ENCODE peak calls at places on chromosomes 7 and 10, in four cellular contexts. One of them, this sample, is unnamed.
A peak's percentile ranks its signal among the peaks of the same experiment; 100 is the strongest.

GRCh38 chr10:35306852-35307251 is 29.5 kb upstream of the CCNY start:
- DNase-seq in heart right ventricle: no peak
- DNase-seq in sigmoid colon: no peak
- DNase-seq in HCT116: no peak
- DNase-seq in this sample: peak; percentile 76

GRCh38 chr7:142539901-142540300 is 209.4 kb upstream of the PRSS1 start:
- DNase-seq in HCT116: no peak
- DNase-seq in sigmoid colon: no peak
- DNase-seq in heart right ventricle: no peak
- DNase-seq in this sample: no peak

GRCh38 chr10:8137726-8138125 is 83.2 kb downstream of the GATA3 start:
- DNase-seq in HCT116: no peak
- DNase-seq in sigmoid colon: no peak
- DNase-seq in heart right ventricle: no peak
- DNase-seq in this sample: no peak

GRCh38 chr7:65927489-65928448 is 54.2 kb downstream of the GUSB start:
- DNase-seq in sigmoid colon: no peak
- DNase-seq in heart right ventricle: no peak
- DNase-seq in HCT116: no peak
- DNase-seq in this sample: peak; percentile 77

GRCh38 chr7:132837529-132837928 is 244.4 kb downstream of the CHCHD3 start:
- DNase-seq in sigmoid colon: no peak
- DNase-seq in HCT116: no peak
- DNase-seq in heart right ventricle: no peak
- DNase-seq in this sample: no peak

GRCh38 chr7:152406491-152406890 is 29.3 kb downstream of the KMT2C start:
- DNase-seq in sigmoid colon: peak; percentile 70
- DNase-seq in HCT116: no peak
- DNase-seq in heart right ventricle: no peak
- DNase-seq in this sample: no peak

GRCh38 chr10:46216836-46217748 is 69.7 kb upstream of the ANTXRL start:
- DNase-seq in sigmoid colon: peak; percentile 50
- DNase-seq in HCT116: no peak
- DNase-seq in heart right ventricle: no peak
- DNase-seq in this sample: no peak

GRCh38 chr10:126243976-126244375 is 144.3 kb downstream of the ADAM12 start:
- DNase-seq in sigmoid colon: no peak
- DNase-seq in heart right ventricle: no peak
- DNase-seq in HCT116: no peak
- DNase-seq in this sample: no peak

GRCh38 chr10:52865213-52865612 is 92.6 kb upstream of the MBL2 start:
- DNase-seq in HCT116: no peak
- DNase-seq in sigmoid colon: no peak
- DNase-seq in heart right ventricle: no peak
- DNase-seq in this sample: no peak

GRCh38 chr7:46146454-46147255 is 225.6 kb upstream of the IGFBP3 start:
- DNase-seq in sigmoid colon: no peak
- DNase-seq in heart right ventricle: no peak
- DNase-seq in HCT116: no peak
- DNase-seq in this sample: no peak

GRCh38 chr7:113087278-113087998 is 811 bp upstream of the GPR85 start:
- DNase-seq in heart right ventricle: no peak
- DNase-seq in HCT116: no peak
- DNase-seq in sigmoid colon: no peak
- DNase-seq in this sample: peak; percentile 42

GRCh38 chr10:36266923-36267322 is 624.8 kb upstream of the FZD8 start:
- DNase-seq in HCT116: no peak
- DNase-seq in sigmoid colon: no peak
- DNase-seq in heart right ventricle: no peak
- DNase-seq in this sample: no peak

GRCh38 chr7:55100172-55100961 is 81.5 kb downstream of the EGFR start:
- DNase-seq in HCT116: no peak
- DNase-seq in heart right ventricle: peak; percentile 92
- DNase-seq in sigmoid colon: peak; percentile 89
- DNase-seq in this sample: no peak

GRCh38 chr7:108614903-108615302 is 45.2 kb downstream of the DNAJB9 start:
- DNase-seq in HCT116: no peak
- DNase-seq in sigmoid colon: no peak
- DNase-seq in heart right ventricle: no peak
- DNase-seq in this sample: no peak

GRCh38 chr7:157211710-157212109 is 73.0 kb downstream of the UBE3C start:
- DNase-seq in sigmoid colon: no peak
- DNase-seq in HCT116: no peak
- DNase-seq in heart right ventricle: no peak
- DNase-seq in this sample: no peak

DNA sequence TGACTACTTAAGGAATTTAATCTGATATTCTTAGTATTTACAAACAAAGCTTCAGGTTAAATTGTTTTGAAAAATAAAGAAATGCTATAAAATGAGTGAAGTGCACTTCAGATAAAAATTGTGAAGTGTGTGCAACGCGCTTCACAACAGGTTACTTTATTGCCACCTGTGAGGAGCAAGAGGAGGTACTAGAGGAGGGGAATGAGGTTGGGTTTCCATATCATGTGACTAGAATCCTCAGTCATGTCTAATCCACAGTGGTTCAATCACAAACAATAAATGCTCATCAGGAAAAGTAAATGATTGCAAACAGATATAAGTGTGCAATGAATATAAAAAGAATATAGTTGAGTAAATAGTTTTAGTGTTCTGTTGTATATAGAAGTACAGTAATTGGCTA is 34.5 kb upstream of the CD36 start:
- DNase-seq in sigmoid colon: no peak
- DNase-seq in HCT116: no peak
- DNase-seq in heart right ventricle: no peak
- DNase-seq in this sample: no peak
- H3K4me3 ChIP-seq in sigmoid colon: no peak overlapping the region
- H3K4me3 ChIP-seq in HCT116: no peak overlapping the region
- H3K4me3 ChIP-seq in heart right ventricle: peak overlapping the region; percentile 30
- H3K4me3 ChIP-seq in this sample: no peak overlapping the region

GRCh38 chr10:69569144-69569934 is 3.9 kb downstream of the NEUROG3 start:
- DNase-seq in sigmoid colon: no peak
- DNase-seq in HCT116: no peak
- DNase-seq in heart right ventricle: no peak
- DNase-seq in this sample: no peak
- H3K4me3 ChIP-seq in sigmoid colon: no peak overlapping the region
- H3K4me3 ChIP-seq in HCT116: no peak overlapping the region
- H3K4me3 ChIP-seq in heart right ventricle: no peak overlapping the region
- H3K4me3 ChIP-seq in this sample: no peak overlapping the region

DNA sequence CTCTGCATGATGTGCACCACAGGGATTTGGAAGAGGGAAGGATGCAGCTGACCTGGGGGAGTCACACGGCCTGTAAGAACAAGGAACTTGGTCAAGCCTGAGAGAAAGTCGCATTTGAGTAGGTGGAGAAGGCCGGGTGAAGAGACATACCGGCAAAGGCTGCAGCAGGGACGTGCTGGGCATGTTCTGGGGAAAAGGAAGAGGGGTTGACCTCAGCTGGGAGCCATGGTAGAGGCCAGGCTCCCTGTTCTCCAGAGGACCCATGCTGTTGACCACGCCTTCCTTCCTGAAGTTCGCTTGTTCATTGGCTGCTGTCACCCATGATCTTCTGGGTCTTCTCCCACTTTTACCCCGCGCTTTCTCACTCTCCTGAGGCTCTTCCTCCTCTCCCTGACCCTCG is 84.5 kb downstream of the HTR5A start:
- DNase-seq in heart right ventricle: no peak
- DNase-seq in sigmoid colon: no peak
- DNase-seq in HCT116: no peak
- DNase-seq in this sample: no peak
- H3K4me3 ChIP-seq in heart right ventricle: no peak overlapping the region
- H3K4me3 ChIP-seq in sigmoid colon: no peak overlapping the region
- H3K4me3 ChIP-seq in HCT116: no peak overlapping the region
- H3K4me3 ChIP-seq in this sample: no peak overlapping the region

DNA sequence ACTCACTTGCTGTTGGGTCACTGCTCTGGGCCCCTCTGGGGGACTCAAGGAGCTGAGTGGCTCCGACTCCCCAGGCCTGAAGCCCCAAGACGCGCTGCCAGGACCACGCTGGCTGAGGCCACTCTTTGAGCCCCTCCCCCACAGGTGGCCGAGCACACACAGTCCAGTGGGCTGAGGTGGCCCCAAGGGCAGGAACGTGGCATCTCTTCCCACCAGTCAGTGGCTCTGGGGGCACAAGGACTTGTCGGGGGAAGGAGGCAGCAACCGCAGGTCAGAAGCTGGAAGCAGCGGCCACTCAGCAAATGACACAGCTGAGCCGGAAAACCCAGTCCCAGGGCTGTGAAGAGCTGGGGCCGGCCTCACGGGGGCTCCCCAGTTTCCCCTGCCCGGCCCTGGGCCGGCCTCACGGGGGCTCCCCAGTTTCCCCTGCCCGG is 24.1 kb downstream of the GRIFIN start:
- DNase-seq in heart right ventricle: no peak
- DNase-seq in sigmoid colon: no peak
- DNase-seq in HCT116: no peak
- DNase-seq in this sample: peak; percentile 44
- H3K4me3 ChIP-seq in heart right ventricle: peak overlapping the region; percentile 55
- H3K4me3 ChIP-seq in sigmoid colon: peak overlapping the region; percentile 15
- H3K4me3 ChIP-seq in HCT116: peak overlapping the region; percentile 48
- H3K4me3 ChIP-seq in this sample: peak overlapping the region; percentile 26

GRCh38 chr7:5678295-5679046 is 103.0 kb downstream of the RNF216 start:
- DNase-seq in sigmoid colon: no peak
- DNase-seq in heart right ventricle: no peak
- DNase-seq in HCT116: no peak
- DNase-seq in this sample: no peak
- H3K4me3 ChIP-seq in sigmoid colon: no peak overlapping the region
- H3K4me3 ChIP-seq in heart right ventricle: no peak overlapping the region
- H3K4me3 ChIP-seq in HCT116: no peak overlapping the region
- H3K4me3 ChIP-seq in this sample: no peak overlapping the region

GRCh38 chr10:110733256-110733952 is 89.3 kb downstream of the RBM20 start:
- DNase-seq in HCT116: no peak
- DNase-seq in sigmoid colon: no peak
- DNase-seq in heart right ventricle: no peak
- DNase-seq in this sample: no peak
- H3K4me3 ChIP-seq in HCT116: no peak overlapping the region
- H3K4me3 ChIP-seq in sigmoid colon: no peak overlapping the region
- H3K4me3 ChIP-seq in heart right ventricle: peak overlapping the region; percentile 19
- H3K4me3 ChIP-seq in this sample: no peak overlapping the region

DNA sequence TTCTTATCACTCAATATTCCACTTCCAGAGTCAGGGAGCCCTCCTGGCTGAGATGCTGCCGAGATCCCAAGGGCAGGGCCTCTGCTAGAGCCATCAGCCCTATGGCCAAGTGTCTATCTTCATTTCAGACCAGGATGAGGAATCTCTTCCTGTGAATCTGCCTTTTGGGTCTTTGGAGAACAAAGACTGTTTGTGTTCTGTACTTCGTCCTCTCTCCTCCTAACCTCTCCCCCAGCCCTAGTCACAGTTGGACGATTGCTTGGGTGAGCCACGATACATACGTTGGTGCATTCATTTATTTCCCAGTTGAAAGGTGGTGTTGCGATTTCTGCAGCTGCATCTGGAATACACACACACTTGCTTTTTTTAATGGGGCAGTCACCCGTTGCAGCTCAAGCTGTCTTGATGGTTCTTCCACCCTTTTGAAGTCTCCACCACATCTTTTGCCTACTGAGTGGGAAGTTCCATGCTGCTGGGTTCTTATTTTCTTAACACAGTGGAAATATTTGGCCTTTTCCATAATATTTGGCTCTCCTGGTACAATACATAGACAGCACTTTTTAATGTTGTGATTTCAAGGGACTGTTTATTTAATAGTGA is 26.7 kb downstream of the SH3PXD2A start:
- DNase-seq in HCT116: no peak
- DNase-seq in sigmoid colon: no peak
- DNase-seq in heart right ventricle: no peak
- DNase-seq in this sample: no peak
- H3K4me3 ChIP-seq in HCT116: no peak overlapping the region
- H3K4me3 ChIP-seq in sigmoid colon: no peak overlapping the region
- H3K4me3 ChIP-seq in heart right ventricle: no peak overlapping the region
- H3K4me3 ChIP-seq in this sample: no peak overlapping the region

This sample was measured in Caco-2.